ENCODE peak calls at places on chromosomes 2 and 18, in five cellular contexts. X, O, H, U and G are unnamed samples.

GRCh38 chr2:214699236-214699635 is 110.2 kb downstream of the BARD1 start:
- DNase-seq in O (no peak), U (no peak), H (no peak), X (no peak), G (no peak)

GRCh38 chr2:43226955-43227829 is 786 bp upstream of the ZFP36L2 start:
- DNase-seq in U (peak; percentile 49), H (peak; percentile 75), X (peak; percentile 98), O (peak; percentile 94), G (no peak)

GRCh38 chr2:69272803-69273471 is 114.1 kb downstream of the GFPT1 start:
- DNase-seq in X (no peak), O (peak; percentile 20), H (no peak), U (no peak), G (no peak)

GRCh38 chr2:69036926-69037325 is 23.9 kb downstream of the ANTXR1 start:
- DNase-seq in H (no peak), U (no peak), O (no peak), X (no peak), G (no peak)

GRCh38 chr18:54163458-54163857 is 61.0 kb downstream of the MBD2 start:
- DNase-seq in X (no peak), H (no peak), O (no peak), U (no peak), G (no peak)

GRCh38 chr2:3285901-3286645 is 91.5 kb downstream of the EIPR1 start:
- DNase-seq in X (peak; percentile 81), U (no peak), H (no peak), O (no peak), G (no peak)

GRCh38 chr2:45825001-45825651 is 173.7 kb downstream of the PRKCE start:
- DNase-seq in O (no peak), U (no peak), X (peak; percentile 40), H (peak; percentile 14), G (no peak)

GRCh38 chr2:10447300-10448207 is 573 bp downstream of the ODC1 start:
- DNase-seq in O (peak; percentile 61), U (no peak), H (peak; percentile 79), X (peak; percentile 91), G (no peak)

GRCh38 chr2:222142027-222142426 is 156.8 kb downstream of the PAX3 start:
- DNase-seq in O (no peak), X (no peak), U (no peak), H (no peak), G (no peak)

GRCh38 chr2:216671081-216671411 is 24.3 kb downstream of the IGFBP5 start:
- DNase-seq in O (no peak), H (no peak), U (no peak), X (no peak), G (no peak)

GRCh38 chr18:67280843-67281242 is 235.7 kb downstream of the DSEL start:
- DNase-seq in H (no peak), U (no peak), X (no peak), O (no peak), G (no peak)

GRCh38 chr18:44744206-44745180 is 63.8 kb downstream of the SETBP1 start:
- DNase-seq in O (no peak), U (no peak), X (no peak), H (no peak), G (no peak)

GRCh38 chr2:195532628-195533271 is 124.3 kb upstream of the SLC39A10 start:
- DNase-seq in U (peak; percentile 67), X (no peak), O (no peak), H (peak; percentile 38), G (no peak)

GRCh38 chr2:46655551-46656436 is 176.4 kb downstream of the TMEM247 start:
- DNase-seq in U (no peak), X (no peak), H (no peak), O (no peak), G (no peak)

GRCh38 chr2:191352536-191352935 is 107.3 kb downstream of the MYO1B start:
- DNase-seq in O (no peak), H (no peak), X (no peak), U (no peak), G (no peak)

GRCh38 chr2:233798335-233799086 is 20.4 kb downstream of the MROH2A start:
- DNase-seq in O (no peak), X (peak; percentile 79), U (no peak), H (no peak), G (no peak)

GRCh38 chr2:216683846-216684245 is 11.5 kb downstream of the IGFBP5 start:
- DNase-seq in O (peak; percentile 82), X (peak; percentile 95), U (no peak), H (peak; percentile 29), G (no peak)